ENCODE peak calls at places on chromosomes 16 and 17, in five cellular contexts. One of them, this sample, is unnamed.

GRCh38 chr16:30666681-30667080 is 8.4 kb downstream of the FBRS start:
- DNase-seq in NCI-H1092: no peak
- DNase-seq in A549: no peak
- DNase-seq in cardiac septum: no peak
- DNase-seq in T1000: no peak
- DNase-seq in this sample: no peak

GRCh38 chr17:61157246-61157887 is 242.3 kb upstream of the TBX2 start:
- DNase-seq in NCI-H1092: peak
- DNase-seq in A549: peak
- DNase-seq in cardiac septum: no peak
- DNase-seq in T1000: peak
- DNase-seq in this sample: peak

GRCh38 chr17:13153036-13153435 is 135.2 kb upstream of the ELAC2 start:
- DNase-seq in NCI-H1092: no peak
- DNase-seq in A549: no peak
- DNase-seq in cardiac septum: no peak
- DNase-seq in T1000: no peak
- DNase-seq in this sample: no peak

GRCh38 chr16:59849716-59850115 is 1115.6 kb upstream of the GOT2 start:
- DNase-seq in NCI-H1092: no peak
- DNase-seq in A549: no peak
- DNase-seq in cardiac septum: no peak
- DNase-seq in T1000: no peak
- DNase-seq in this sample: no peak

GRCh38 chr16:21599994-21600773 is 807 bp downstream of the METTL9 start:
- DNase-seq in NCI-H1092: no peak
- DNase-seq in A549: peak
- DNase-seq in cardiac septum: no peak
- DNase-seq in T1000: no peak
- DNase-seq in this sample: peak

GRCh38 chr16:89723279-89724250 is 2.2 kb downstream of the ZNF276 start:
- DNase-seq in NCI-H1092: no peak
- DNase-seq in A549: no peak
- DNase-seq in cardiac septum: no peak
- DNase-seq in T1000: no peak
- DNase-seq in this sample: no peak

GRCh38 chr17:56681561-56682266 is 88.2 kb downstream of the NOG start:
- DNase-seq in NCI-H1092: no peak
- DNase-seq in A549: no peak
- DNase-seq in cardiac septum: no peak
- DNase-seq in T1000: no peak
- DNase-seq in this sample: peak

GRCh38 chr17:55264640-55265298 is at the start of gene HLF:
- DNase-seq in NCI-H1092: peak
- DNase-seq in A549: peak
- DNase-seq in cardiac septum: peak
- DNase-seq in T1000: peak
- DNase-seq in this sample: peak

GRCh38 chr17:9905902-9906301 is 831 bp upstream of the RCVRN start:
- DNase-seq in NCI-H1092: no peak
- DNase-seq in A549: peak
- DNase-seq in cardiac septum: no peak
- DNase-seq in T1000: no peak
- DNase-seq in this sample: peak

GRCh38 chr17:59761385-59762021 is 54.0 kb downstream of the VMP1 start:
- DNase-seq in NCI-H1092: no peak
- DNase-seq in A549: peak
- DNase-seq in cardiac septum: no peak
- DNase-seq in T1000: no peak
- DNase-seq in this sample: peak

GRCh38 chr16:11047939-11048500 is 103.7 kb downstream of the CLEC16A start:
- DNase-seq in NCI-H1092: no peak
- DNase-seq in A549: no peak
- DNase-seq in cardiac septum: no peak
- DNase-seq in T1000: no peak
- DNase-seq in this sample: no peak

GRCh38 chr17:151886-152859 is 14.8 kb downstream of the SCGB1C2 start:
- DNase-seq in NCI-H1092: no peak
- DNase-seq in A549: peak
- DNase-seq in cardiac septum: peak
- DNase-seq in T1000: no peak
- DNase-seq in this sample: peak

GRCh38 chr16:2511128-2511785 is 2.5 kb upstream of the ATP6V0C start:
- DNase-seq in NCI-H1092: no peak
- DNase-seq in A549: no peak
- DNase-seq in cardiac septum: no peak
- DNase-seq in T1000: peak
- DNase-seq in this sample: peak

GRCh38 chr17:77666881-77667395 is 291.6 kb upstream of the TNRC6C start:
- DNase-seq in NCI-H1092: no peak
- DNase-seq in A549: no peak
- DNase-seq in cardiac septum: no peak
- DNase-seq in T1000: no peak
- DNase-seq in this sample: no peak

GRCh38 chr17:59101178-59101577 is 5.5 kb downstream of the TRIM37 start:
- DNase-seq in NCI-H1092: no peak
- DNase-seq in A549: no peak
- DNase-seq in cardiac septum: no peak
- DNase-seq in T1000: no peak
- DNase-seq in this sample: no peak

GRCh38 chr17:76538281-76538931 is 897 bp upstream of the CYGB start:
- DNase-seq in NCI-H1092: no peak
- DNase-seq in A549: no peak
- DNase-seq in cardiac septum: no peak
- DNase-seq in T1000: no peak
- DNase-seq in this sample: no peak

GRCh38 chr16:55915116-55915827 is 40.1 kb upstream of the CES5A start:
- DNase-seq in NCI-H1092: no peak
- DNase-seq in A549: no peak
- DNase-seq in cardiac septum: no peak
- DNase-seq in T1000: no peak
- DNase-seq in this sample: no peak

GRCh38 chr17:2002767-2003329 is 22.3 kb downstream of the RTN4RL1 start:
- DNase-seq in NCI-H1092: no peak
- DNase-seq in A549: no peak
- DNase-seq in cardiac septum: no peak
- DNase-seq in T1000: no peak
- DNase-seq in this sample: no peak

GRCh38 chr17:57418463-57419246 is 162.3 kb downstream of the MSI2 start:
- DNase-seq in NCI-H1092: no peak
- DNase-seq in A549: no peak
- DNase-seq in cardiac septum: no peak
- DNase-seq in T1000: no peak
- DNase-seq in this sample: no peak

GRCh38 chr16:12178251-12178990 is 201.9 kb downstream of the SNX29 start:
- DNase-seq in NCI-H1092: no peak
- DNase-seq in A549: no peak
- DNase-seq in cardiac septum: no peak
- DNase-seq in T1000: no peak
- DNase-seq in this sample: no peak

GRCh38 chr17:41657936-41658335 is 30.7 kb upstream of the EIF1 start:
- DNase-seq in NCI-H1092: no peak
- DNase-seq in A549: no peak
- DNase-seq in cardiac septum: no peak
- DNase-seq in T1000: no peak
- DNase-seq in this sample: no peak

GRCh38 chr16:81551821-81552304 is 107.3 kb downstream of the CMIP start:
- DNase-seq in NCI-H1092: no peak
- DNase-seq in A549: no peak
- DNase-seq in cardiac septum: no peak
- DNase-seq in T1000: no peak
- DNase-seq in this sample: peak

GRCh38 chr17:19424934-19425868 is 14.2 kb downstream of the RNF112 start:
- DNase-seq in NCI-H1092: no peak
- DNase-seq in A549: no peak
- DNase-seq in cardiac septum: no peak
- DNase-seq in T1000: no peak
- DNase-seq in this sample: no peak

GRCh38 chr17:77423589-77424451 is 283.1 kb downstream of the SEC14L1 start:
- DNase-seq in NCI-H1092: no peak
- DNase-seq in A549: peak
- DNase-seq in cardiac septum: peak
- DNase-seq in T1000: peak
- DNase-seq in this sample: peak

This sample was measured in Daoy.